ENCODE peak calls at places on chromosomes 12 and 14, in four cellular contexts. J is HCT116, Z is mammary epithelial cell, L is A549. U is an unnamed sample.

GRCh38 chr12:52141306-52141705 is 50.5 kb downstream of the KRT80 start:
- DNase-seq in L (peak; percentile 59), J (no peak), Z (no peak), U (peak; percentile 25)

GRCh38 chr12:101697197-101697929 is at the start of gene CHPT1:
- DNase-seq in J (no peak), Z (peak; percentile 16), L (peak; percentile 58), U (peak; percentile 83)

GRCh38 chr12:66255737-66256136 is 46.6 kb upstream of the HELB start:
- DNase-seq in Z (no peak), L (no peak), J (no peak), U (no peak)

GRCh38 chr12:112121780-112122565 is 3.4 kb upstream of the TRAFD1 start:
- DNase-seq in Z (peak; percentile 67), L (peak; percentile 79), J (peak; percentile 26), U (no peak)

GRCh38 chr12:3357950-3358525 is 133.0 kb upstream of the PRMT8 start:
- DNase-seq in L (no peak), Z (no peak), J (no peak), U (no peak)

GRCh38 chr14:37819155-37820015 is 224.0 kb downstream of the TTC6 start:
- DNase-seq in L (peak; percentile 16), J (no peak), Z (peak; percentile 52), U (no peak)

GRCh38 chr12:80422549-80422948 is 21.5 kb upstream of the PTPRQ start:
- DNase-seq in L (no peak), J (no peak), Z (peak; percentile 20), U (no peak)

GRCh38 chr14:38730420-38730819 is 372.6 kb downstream of the SEC23A start:
- DNase-seq in J (no peak), Z (no peak), L (no peak), U (no peak)

GRCh38 chr14:63273091-63273490 is 45.6 kb downstream of the GPHB5 start:
- DNase-seq in L (no peak), Z (no peak), J (no peak), U (no peak)

GRCh38 chr14:103099733-103100280 is 5.3 kb downstream of the EXOC3L4 start:
- DNase-seq in J (no peak), L (no peak), Z (no peak), U (no peak)

GRCh38 chr14:72830356-72830755 is 63.5 kb downstream of the DPF3 start:
- DNase-seq in J (no peak), Z (no peak), L (no peak), U (no peak)

GRCh38 chr12:118237053-118237665 is 101.2 kb downstream of the PEBP1 start:
- DNase-seq in J (no peak), Z (no peak), L (no peak), U (peak; percentile 75)

GRCh38 chr12:14394317-14395058 is 29.0 kb downstream of the ATF7IP start:
- DNase-seq in Z (peak; percentile 83), L (peak; percentile 83), J (peak; percentile 79), U (peak; percentile 90)

GRCh38 chr12:24996102-24996797 is 47.3 kb upstream of the BCAT1 start:
- DNase-seq in J (no peak), Z (no peak), L (no peak), U (peak; percentile 75)

GRCh38 chr12:102483466-102483865 is 3.1 kb upstream of the IGF1 start:
- DNase-seq in L (no peak), Z (no peak), J (no peak), U (peak; percentile 8)

GRCh38 chr14:73634333-73634833 is 10.4 kb upstream of the DNAL1 start:
- DNase-seq in L (no peak), Z (no peak), J (no peak), U (no peak)

GRCh38 chr14:97408937-97409860 is 612.0 kb downstream of the VRK1 start:
- DNase-seq in J (no peak), L (no peak), Z (no peak), U (no peak)

GRCh38 chr12:953776-954175 is 4.3 kb upstream of the RAD52 start:
- DNase-seq in J (no peak), L (no peak), Z (peak; percentile 54), U (no peak)

GRCh38 chr14:102390064-102390463 is 27.3 kb downstream of the TECPR2 start:
- DNase-seq in J (no peak), Z (peak; percentile 40), L (no peak), U (no peak)

GRCh38 chr12:77946541-77947021 is 115.9 kb downstream of the NAV3 start:
- DNase-seq in Z (peak; percentile 10), L (no peak), J (no peak), U (no peak)

GRCh38 chr12:119235352-119235751 is 56.6 kb downstream of the HSPB8 start:
- DNase-seq in L (peak; percentile 12), J (no peak), Z (no peak), U (no peak)

GRCh38 chr14:88933203-88933602 is 108.8 kb downstream of the TTC8 start:
- DNase-seq in J (no peak), Z (no peak), L (no peak), U (no peak)

GRCh38 chr14:106790189-106791036 is 1264.0 kb downstream of the TMEM121 start:
- DNase-seq in Z (peak; percentile 32), J (no peak), L (peak; percentile 57), U (peak; percentile 90)

GRCh38 chr12:96352161-96352835 is 47.9 kb downstream of the CDK17 start:
- DNase-seq in J (no peak), L (no peak), Z (no peak), U (no peak)

GRCh38 chr12:41242613-41243012 is 54.5 kb downstream of the PDZRN4 start:
- DNase-seq in L (no peak), Z (no peak), J (no peak), U (peak; percentile 64)

GRCh38 chr12:47741340-47741703 is 16.0 kb upstream of the ENDOU start:
- DNase-seq in Z (peak; percentile 65), J (peak; percentile 27), L (no peak), U (peak; percentile 56)

GRCh38 chr14:29650554-29651269 is 276.9 kb downstream of the PRKD1 start:
- DNase-seq in J (no peak), L (no peak), Z (no peak), U (no peak)

GRCh38 chr12:57737467-57738141 is 938 bp downstream of the AGAP2 start:
- DNase-seq in J (no peak), Z (no peak), L (no peak), U (no peak)

GRCh38 chr12:93950321-93950720 is 198.1 kb upstream of the PLXNC1 start:
- DNase-seq in Z (no peak), L (no peak), J (no peak), U (no peak)

GRCh38 chr14:31137214-31137889 is 70.2 kb downstream of the HECTD1 start:
- DNase-seq in L (peak; percentile 56), Z (peak; percentile 10), J (peak; percentile 68), U (no peak)

GRCh38 chr12:230925-231671 is 17.1 kb upstream of the SLC6A12 start:
- DNase-seq in L (no peak), Z (no peak), J (no peak), U (no peak)

GRCh38 chr12:122123761-122124145 is 45.2 kb downstream of the MLXIP start:
- DNase-seq in L (no peak), Z (no peak), J (no peak), U (no peak)

GRCh38 chr12:113069149-113069548 is 12.6 kb downstream of the DTX1 start:
- DNase-seq in J (no peak), Z (no peak), L (no peak), U (no peak)

GRCh38 chr12:3515506-3515905 is 24.5 kb downstream of the PRMT8 start:
- DNase-seq in Z (no peak), L (no peak), J (no peak), U (no peak)

GRCh38 chr14:105204206-105204930 is 23.3 kb upstream of the NUDT14 start:
- DNase-seq in Z (peak; percentile 46), J (no peak), L (peak; percentile 46), U (no peak)

GRCh38 chr12:112851024-112851777 is 55.6 kb upstream of the OAS1 start:
- DNase-seq in L (no peak), Z (no peak), J (no peak), U (no peak)

GRCh38 chr14:81516941-81517797 is 16.5 kb downstream of the SEL1L start:
- DNase-seq in J (no peak), L (peak; percentile 51), Z (no peak), U (no peak)

DNA sequence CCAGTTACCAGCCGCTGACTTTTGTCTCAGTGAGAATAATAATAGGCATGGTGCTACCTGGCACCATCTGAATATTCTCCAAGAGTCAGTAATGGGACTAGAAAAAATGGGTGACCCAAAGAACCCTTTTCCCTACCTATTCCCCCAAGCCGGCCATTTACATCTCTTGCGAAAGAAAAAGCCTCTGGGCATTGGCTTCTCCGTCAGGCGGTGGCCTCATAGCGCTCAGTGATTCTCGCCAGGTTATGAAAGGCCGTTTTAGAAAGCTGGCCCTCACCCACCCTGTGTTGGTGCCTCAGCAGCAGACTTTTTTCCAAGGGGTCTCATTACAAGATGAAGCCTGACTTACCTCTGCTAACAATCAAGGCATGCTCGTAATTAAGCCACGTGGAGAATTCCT is 552 bp upstream of the SLC6A15 start:
- DNase-seq in Z (peak; percentile 45), J (no peak), L (peak; percentile 10), U (no peak)
- H3K4me3 ChIP-seq in Z (peak overlapping the region; percentile 77), J (no peak overlapping the region), L (peak overlapping the region; percentile 47), U (no peak overlapping the region)

GRCh38 chr14:86777950-86778602 is 1214.9 kb downstream of the GALC start:
- DNase-seq in L (no peak), Z (peak; percentile 49), J (no peak), U (no peak)
- H3K4me2 ChIP-seq in L (no peak overlapping the region), Z (no peak overlapping the region), J (no peak overlapping the region), U (no peak overlapping the region)

GRCh38 chr12:116717466-116718457 is 20.1 kb downstream of the SPRING1 start:
- DNase-seq in Z (no peak), L (no peak), J (no peak), U (no peak)
- H3K4me3 ChIP-seq in Z (no peak overlapping the region), L (no peak overlapping the region), J (no peak overlapping the region), U (no peak overlapping the region)

DNA sequence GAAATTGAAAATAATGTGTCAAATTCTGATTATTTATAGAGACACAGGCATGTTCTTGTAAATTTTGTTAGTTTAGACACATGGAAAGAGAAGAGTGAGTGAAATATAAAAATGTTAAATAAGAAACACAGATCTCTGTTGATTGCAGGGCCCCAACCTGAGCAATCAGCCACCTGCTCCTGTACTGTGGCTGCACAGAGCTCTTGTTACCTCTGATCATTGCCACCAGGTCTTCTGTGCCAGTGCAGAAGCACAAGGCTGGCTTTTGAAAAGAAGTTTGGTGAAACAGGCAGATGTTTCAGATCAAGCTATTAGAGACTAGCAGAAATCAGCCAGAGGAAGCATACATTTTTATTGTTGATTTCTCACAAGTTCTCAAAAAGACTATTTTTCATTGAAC is 434.1 kb upstream of the OR4E1 start:
- DNase-seq in Z (no peak), L (no peak), J (no peak), U (no peak)
- H3K4me2 ChIP-seq in Z (no peak overlapping the region), L (no peak overlapping the region), J (no peak overlapping the region), U (no peak overlapping the region)

U was measured in OCI-LY7.